ENCODE peak calls at places on chromosomes 4 and X, in five cellular contexts. E is H1, M is neuronal stem cell, H is mesenchymal stem cell, S is trophoblast cell. K is an unnamed sample.

GRCh38 chr4:19725130-19725529 is 526.6 kb upstream of the SLIT2 start:
- DNase-seq in S (peak), E (no peak), H (no peak), M (no peak), K (no peak)

GRCh38 chrX:103101280-103102042 is 8.5 kb upstream of the NXF3 start:
- DNase-seq in E (no peak), M (no peak), H (no peak), S (no peak), K (no peak)

GRCh38 chrX:107849747-107850478 is 24.2 kb downstream of the MID2 start:
- DNase-seq in M (no peak), S (no peak), E (no peak), H (peak), K (peak)

GRCh38 chr4:139419388-139419914 is 34.5 kb upstream of the RAB33B start:
- DNase-seq in S (peak), H (peak), E (no peak), M (no peak), K (no peak)

GRCh38 chr4:5722328-5722727 is 11.3 kb downstream of the EVC start:
- DNase-seq in S (no peak), E (no peak), M (no peak), H (peak), K (no peak)

GRCh38 chr4:183438458-183439113 is 5.8 kb upstream of the CDKN2AIP start:
- DNase-seq in H (peak), E (no peak), S (peak), M (no peak), K (no peak)

GRCh38 chr4:1294424-1294823 is 4.7 kb downstream of the MAEA start:
- DNase-seq in H (no peak), E (no peak), S (no peak), M (no peak), K (no peak)

GRCh38 chr4:137070614-137071013 is 461.7 kb downstream of the PCDH18 start:
- DNase-seq in E (no peak), H (no peak), M (no peak), S (no peak), K (peak)

GRCh38 chrX:129781134-129782014 is 1.6 kb downstream of the SASH3 start:
- DNase-seq in E (no peak), S (no peak), H (no peak), M (no peak), K (no peak)

GRCh38 chr4:7243609-7244342 is 51.4 kb downstream of the SORCS2 start:
- DNase-seq in E (no peak), M (no peak), S (no peak), H (no peak), K (no peak)

GRCh38 chr4:155946486-155946885 is 7.2 kb downstream of the CTSO start:
- DNase-seq in M (no peak), E (no peak), S (no peak), H (peak), K (no peak)

GRCh38 chrX:105462191-105462590 is 241.7 kb upstream of the TEX13A start:
- DNase-seq in M (no peak), S (no peak), E (no peak), H (no peak), K (no peak)

GRCh38 chr4:53810643-53811042 is 219.4 kb upstream of the LNX1 start:
- DNase-seq in H (no peak), M (no peak), E (no peak), S (no peak), K (no peak)

GRCh38 chr4:184384810-184385557 is 89.4 kb downstream of the IRF2 start:
- DNase-seq in S (no peak), M (no peak), H (no peak), E (no peak), K (peak)

GRCh38 chr4:99809326-99809725 is 7.3 kb upstream of the DAPP1 start:
- DNase-seq in H (no peak), M (no peak), S (no peak), E (no peak), K (no peak)

GRCh38 chr4:16931336-16931735 is 32.9 kb upstream of the LDB2 start:
- DNase-seq in E (no peak), M (no peak), H (no peak), S (no peak), K (no peak)

GRCh38 chr4:143294310-143294709 is 42.4 kb upstream of the GAB1 start:
- DNase-seq in H (no peak), S (no peak), M (no peak), E (no peak), K (no peak)

GRCh38 chr4:188620608-188621007 is 481.4 kb downstream of the TRIML1 start:
- DNase-seq in H (peak), S (no peak), E (no peak), M (no peak), K (no peak)

GRCh38 chr4:40056722-40057539 is at the start of gene N4BP2:
- DNase-seq in H (peak), S (peak), E (no peak), M (peak), K (peak)

GRCh38 chr4:173424899-173425805 is 26.2 kb upstream of the SCRG1 start:
- DNase-seq in H (peak), E (no peak), S (peak), M (no peak), K (no peak)

GRCh38 chr4:141041021-141041476 is 92.2 kb downstream of the RNF150 start:
- DNase-seq in H (peak), E (no peak), M (no peak), S (no peak), K (no peak)

GRCh38 chrX:151790421-151791160 is 56.0 kb downstream of the CNGA2 start:
- DNase-seq in H (no peak), M (no peak), S (no peak), E (no peak), K (no peak)

GRCh38 chr4:61511716-61512488 is 311.8 kb downstream of the ADGRL3 start:
- DNase-seq in M (no peak), E (no peak), H (peak), S (peak), K (no peak)

GRCh38 chr4:3483471-3483921 is 20.4 kb downstream of the DOK7 start:
- DNase-seq in M (no peak), S (no peak), H (peak), E (no peak), K (no peak)

GRCh38 chr4:21452931-21453330 is 495.6 kb downstream of the KCNIP4 start:
- DNase-seq in H (no peak), M (no peak), S (no peak), E (no peak), K (no peak)

GRCh38 chr4:83548151-83548905 is 12.4 kb downstream of the GPAT3 start:
- DNase-seq in S (peak), H (peak), E (peak), M (no peak), K (peak)

GRCh38 chr4:155854597-155855226 is 11.4 kb downstream of the ASIC5 start:
- DNase-seq in M (peak), E (no peak), H (peak), S (no peak), K (no peak)

GRCh38 chrX:48971325-48972213 is at the start of gene KCND1:
- DNase-seq in E (peak), H (peak), S (no peak), M (no peak), K (peak)

GRCh38 chr4:44760142-44760898 is 34.0 kb upstream of the GNPDA2 start:
- DNase-seq in H (peak), M (peak), S (peak), E (no peak), K (no peak)

GRCh38 chr4:48254381-48255072 is 15.1 kb downstream of the TEC start:
- DNase-seq in E (no peak), M (no peak), H (no peak), S (no peak), K (no peak)

GRCh38 chr4:87819281-87819919 is 13.4 kb upstream of the MEPE start:
- DNase-seq in S (peak), M (no peak), E (no peak), H (peak), K (peak)

GRCh38 chrX:34467437-34467836 is 189.6 kb downstream of the TMEM47 start:
- DNase-seq in M (no peak), E (no peak), S (peak), H (no peak), K (no peak)

GRCh38 chr4:46123872-46124755 is at the start of gene GABRG1:
- DNase-seq in M (peak), E (peak), S (no peak), H (no peak), K (peak)

GRCh38 chr4:55727746-55728145 is 91.6 kb upstream of the NMU start:
- DNase-seq in H (no peak), M (no peak), E (no peak), S (no peak), K (no peak)

GRCh38 chrX:75084757-75085156 is 71.3 kb downstream of the ABCB7 start:
- DNase-seq in H (no peak), S (no peak), E (no peak), M (no peak), K (no peak)

GRCh38 chrX:19825271-19825670 is 62.1 kb downstream of the SH3KBP1 start:
- DNase-seq in S (peak), M (no peak), E (no peak), H (no peak), K (no peak)

GRCh38 chrX:128439159-128439558 is 387.0 kb upstream of the ACTRT1 start:
- DNase-seq in E (no peak), H (no peak), S (no peak), M (no peak), K (no peak)

GRCh38 chrX:128438082-128438481 is 385.9 kb upstream of the ACTRT1 start:
- DNase-seq in S (no peak), E (no peak), H (no peak), M (no peak), K (no peak)

GRCh38 chrX:128436397-128437103 is 384.3 kb upstream of the ACTRT1 start:
- DNase-seq in H (no peak), E (no peak), S (no peak), M (no peak), K (no peak)
- H2BK12ac ChIP-seq in H (no peak), E (no peak), S (no peak), M (no peak), K (no peak)

GRCh38 chr4:112270643-112271484 is 14.8 kb downstream of the TIFA start:
- DNase-seq in H (peak), S (peak), M (no peak), E (no peak), K (no peak)
- H4K8ac ChIP-seq in H (no peak), S (no peak), M (no peak), E (no peak), K (no peak)

DNA sequence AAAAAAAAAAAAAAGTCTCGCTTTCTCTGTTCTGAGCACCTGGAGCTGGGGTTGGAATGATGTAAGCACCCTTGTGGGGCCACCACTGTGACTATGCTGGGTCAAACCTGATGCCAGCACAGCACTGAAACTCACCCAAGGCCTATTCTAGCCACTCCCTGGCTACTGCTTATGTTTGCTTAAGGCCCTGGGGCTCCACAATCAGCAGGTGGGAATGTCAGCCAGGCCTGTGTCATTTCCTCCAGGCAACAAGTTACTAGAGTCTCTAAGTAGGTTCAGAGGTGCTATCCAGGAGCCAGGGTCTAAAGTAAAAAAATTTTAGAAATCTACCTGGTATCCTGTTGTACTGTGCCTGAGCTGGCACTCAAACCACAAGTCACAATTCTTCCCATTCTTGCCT is 1306.8 kb downstream of the STIM2 start:
- DNase-seq in H (no peak), M (no peak), E (no peak), S (peak), K (no peak)
- H2BK12ac ChIP-seq in H (no peak), M (no peak), E (no peak), S (no peak), K (no peak)

DNA sequence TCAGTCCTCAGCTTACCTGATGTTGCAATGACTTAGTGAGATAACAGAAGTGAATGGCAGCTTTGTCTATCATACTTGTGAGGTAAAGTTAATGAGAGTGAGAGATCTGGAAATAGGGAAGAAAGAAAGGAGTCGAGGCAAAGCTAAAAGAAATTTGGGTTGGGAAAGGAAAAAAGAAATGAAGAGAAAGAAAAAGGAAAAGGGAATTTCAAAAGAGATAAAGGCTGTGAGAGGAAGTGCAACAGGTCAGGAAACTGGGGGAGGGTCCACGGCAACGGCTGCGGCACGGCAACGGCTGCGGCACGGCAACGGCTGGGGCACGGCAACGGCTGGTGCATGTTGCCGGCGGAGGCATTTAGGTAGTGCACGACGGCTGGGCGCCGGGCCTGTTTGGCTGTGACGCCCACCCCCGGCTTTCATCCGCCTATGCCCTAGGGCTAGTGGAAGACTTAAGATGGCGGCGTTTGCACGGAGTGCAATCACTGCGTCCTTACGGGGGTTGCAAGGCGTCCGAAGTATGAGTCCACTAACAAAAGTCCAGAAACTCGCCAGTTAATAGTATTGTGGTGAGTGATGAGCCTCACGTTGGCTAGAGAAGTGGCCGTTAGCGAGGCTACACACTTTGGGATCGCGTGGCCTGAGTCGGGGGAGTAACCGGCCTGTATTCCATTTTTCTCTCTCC is 359.9 kb upstream of the ZCCHC13 start:
- DNase-seq in S (peak), H (peak), M (peak), E (peak), K (peak)
- H4K8ac ChIP-seq in S (peak), H (no peak), M (no peak), E (peak), K (peak)

DNA sequence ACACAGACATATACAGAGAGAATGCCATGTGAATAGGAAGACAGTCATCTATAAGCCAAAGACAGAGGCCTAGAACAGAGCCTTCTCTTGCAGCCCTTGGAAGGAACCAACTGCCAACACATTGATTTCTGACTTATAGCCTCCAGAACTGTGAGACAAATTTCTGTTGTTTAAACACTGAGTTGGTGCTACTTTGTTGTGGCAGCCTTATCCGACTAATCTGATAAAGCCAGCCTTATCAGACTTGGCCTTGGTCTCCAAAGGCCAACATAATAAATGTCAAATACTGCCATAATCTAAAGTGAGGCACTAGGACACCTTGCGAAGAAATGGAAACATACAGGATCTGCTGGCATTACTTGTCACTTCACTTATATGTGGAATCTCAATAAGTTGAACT is 24.3 kb upstream of the PRDX4 start:
- DNase-seq in S (no peak), E (no peak), H (no peak), M (no peak), K (no peak)
- H2BK12ac ChIP-seq in S (no peak), E (no peak), H (no peak), M (no peak), K (no peak)

K was measured in H9.